ENCODE peak calls at places on chromosomes 13 and 19, in ten cellular contexts. B is amniotic epithelial cell; D is nephron progenitor cell; V is CD8-positive, alpha-beta T cell; E is GM19239; M is fibroblast of lung; K is BJ; Y is DMS 273 treated with DMSO at 0.1 percent for 48 hours; L is effector memory CD8-positive, alpha-beta T cell; Q is lower lobe of right lung. A is an unnamed sample.

GRCh38 chr19:48836089-48837017 is at the start of gene HSD17B14:
- DNase-seq in M (peak), D (peak), V (no peak), L (no peak), Y (peak), Q (no peak), B (peak), E (no peak), K (no peak), A (peak)

GRCh38 chr13:29753593-29754485 is 96.6 kb downstream of the UBL3 start:
- DNase-seq in L (no peak), Q (no peak), D (no peak), M (no peak), B (no peak), E (no peak), Y (no peak), K (no peak), V (no peak), A (no peak)

GRCh38 chr13:50928088-50928487 is 18.5 kb downstream of the RNASEH2B start:
- DNase-seq in L (no peak), E (no peak), K (no peak), V (no peak), D (no peak), B (no peak), Q (no peak), M (peak), Y (no peak), A (no peak)

GRCh38 chr19:3586124-3586626 is 897 bp downstream of the GIPC3 start:
- DNase-seq in E (no peak), D (peak), B (no peak), L (no peak), Q (no peak), Y (no peak), V (peak), K (no peak), M (no peak), A (no peak)

GRCh38 chr19:44740351-44740824 is 8.1 kb upstream of the BCL3 start:
- DNase-seq in V (no peak), M (no peak), Y (no peak), B (no peak), L (no peak), K (no peak), D (no peak), Q (no peak), E (no peak), A (no peak)

GRCh38 chr19:584240-585001 is 5.3 kb upstream of the HCN2 start:
- DNase-seq in B (peak), D (peak), Y (no peak), Q (no peak), L (peak), V (peak), K (no peak), M (peak), E (peak), A (no peak)

GRCh38 chr13:23356368-23356767 is 77.1 kb downstream of the SACS start:
- DNase-seq in L (no peak), Y (no peak), M (no peak), K (no peak), B (no peak), D (no peak), E (no peak), Q (no peak), V (no peak), A (no peak)

GRCh38 chr13:110474713-110475112 is 86.8 kb downstream of the RAB20 start:
- DNase-seq in K (no peak), Q (peak), M (no peak), V (no peak), Y (no peak), L (no peak), D (no peak), B (no peak), E (no peak), A (no peak)